ENCODE peak calls at places on chromosomes 6 and 20, in six cellular contexts. D, A, Z, N, L and I are unnamed samples.

GRCh38 chr6:170510631-170511030 is 42.5 kb downstream of the PSMB1 start:
- DNase-seq in Z (no peak), N (no peak), L (no peak), A (no peak), D (no peak), I (no peak)

GRCh38 chr6:1285589-1286340 is 26.1 kb upstream of the FOXQ1 start:
- DNase-seq in N (no peak), Z (no peak), A (peak; percentile 24), L (no peak), D (no peak), I (no peak)

GRCh38 chr6:46584586-46584985 is 68.0 kb downstream of the CYP39A1 start:
- DNase-seq in Z (no peak), N (no peak), A (no peak), D (no peak), L (no peak), I (no peak)

GRCh38 chr6:102216232-102216631 is 822.7 kb downstream of the GRIK2 start:
- DNase-seq in N (no peak), A (no peak), Z (no peak), L (no peak), D (no peak), I (no peak)

GRCh38 chr6:41801380-41801779 is 13.9 kb downstream of the TOMM6 start:
- DNase-seq in L (peak; percentile 35), Z (no peak), D (no peak), A (no peak), N (no peak), I (no peak)

GRCh38 chr6:15747354-15747883 is 84.6 kb upstream of the DTNBP1 start:
- DNase-seq in Z (no peak), L (no peak), A (no peak), D (no peak), N (no peak), I (no peak)

GRCh38 chr6:6001443-6001842 is 5.3 kb downstream of the NRN1 start:
- DNase-seq in A (no peak), L (no peak), N (no peak), Z (no peak), D (no peak), I (no peak)

GRCh38 chr6:147699637-147700036 is 191.1 kb downstream of the SAMD5 start:
- DNase-seq in Z (no peak), N (no peak), A (no peak), D (no peak), L (no peak), I (no peak)

GRCh38 chr6:81895511-81896185 is 143.2 kb upstream of the TENT5A start:
- DNase-seq in A (no peak), Z (no peak), D (no peak), L (no peak), N (no peak), I (no peak)

GRCh38 chr6:36371231-36371630 is 16.2 kb downstream of the ETV7 start:
- DNase-seq in N (no peak), A (no peak), Z (no peak), L (no peak), D (no peak), I (no peak)

GRCh38 chr6:89454300-89454699 is 21.3 kb downstream of the ANKRD6 start:
- DNase-seq in D (no peak), N (no peak), L (no peak), A (no peak), Z (no peak), I (no peak)

GRCh38 chr6:75762063-75762462 is 13.0 kb downstream of the MYO6 start:
- DNase-seq in L (no peak), Z (no peak), N (no peak), D (no peak), A (no peak), I (no peak)

GRCh38 chr20:63973636-63974401 is 4.1 kb upstream of the ZNF512B start:
- DNase-seq in D (peak; percentile 91), L (peak; percentile 81), A (peak; percentile 89), N (peak; percentile 86), Z (peak; percentile 72), I (peak; percentile 71)

GRCh38 chr6:53544500-53545308 is at the start of gene GCLC:
- DNase-seq in N (peak; percentile 87), A (peak; percentile 96), L (peak; percentile 97), D (peak; percentile 94), Z (peak; percentile 84), I (peak; percentile 84)

GRCh38 chr20:25290646-25291431 is 43.0 kb downstream of the PYGB start:
- DNase-seq in A (no peak), Z (no peak), D (no peak), L (no peak), N (no peak), I (no peak)

GRCh38 chr6:166615059-166615770 is 11.8 kb downstream of the RPS6KA2 start:
- DNase-seq in D (peak; percentile 58), N (no peak), Z (no peak), A (no peak), L (no peak), I (no peak)

GRCh38 chr6:168216139-168216538 is 103.4 kb downstream of the DACT2 start:
- DNase-seq in D (no peak), Z (no peak), L (no peak), N (no peak), A (no peak), I (no peak)

GRCh38 chr20:235891-236290 is 8.8 kb downstream of the DEFB129 start:
- DNase-seq in L (no peak), D (no peak), A (no peak), Z (no peak), N (no peak), I (no peak)

GRCh38 chr6:16850332-16851022 is 89.2 kb upstream of the ATXN1 start:
- DNase-seq in D (no peak), Z (no peak), L (no peak), N (no peak), A (no peak), I (no peak)

GRCh38 chr6:16851044-16851540 is 89.8 kb upstream of the ATXN1 start:
- DNase-seq in Z (no peak), A (no peak), L (no peak), N (no peak), D (no peak), I (no peak)

GRCh38 chr6:16851758-16852157 is 90.5 kb upstream of the ATXN1 start:
- DNase-seq in Z (no peak), L (no peak), N (no peak), D (no peak), A (no peak), I (no peak)

GRCh38 chr6:16846399-16846778 is 85.1 kb upstream of the ATXN1 start:
- DNase-seq in A (no peak), N (no peak), L (no peak), D (no peak), Z (no peak), I (no peak)

DNA sequence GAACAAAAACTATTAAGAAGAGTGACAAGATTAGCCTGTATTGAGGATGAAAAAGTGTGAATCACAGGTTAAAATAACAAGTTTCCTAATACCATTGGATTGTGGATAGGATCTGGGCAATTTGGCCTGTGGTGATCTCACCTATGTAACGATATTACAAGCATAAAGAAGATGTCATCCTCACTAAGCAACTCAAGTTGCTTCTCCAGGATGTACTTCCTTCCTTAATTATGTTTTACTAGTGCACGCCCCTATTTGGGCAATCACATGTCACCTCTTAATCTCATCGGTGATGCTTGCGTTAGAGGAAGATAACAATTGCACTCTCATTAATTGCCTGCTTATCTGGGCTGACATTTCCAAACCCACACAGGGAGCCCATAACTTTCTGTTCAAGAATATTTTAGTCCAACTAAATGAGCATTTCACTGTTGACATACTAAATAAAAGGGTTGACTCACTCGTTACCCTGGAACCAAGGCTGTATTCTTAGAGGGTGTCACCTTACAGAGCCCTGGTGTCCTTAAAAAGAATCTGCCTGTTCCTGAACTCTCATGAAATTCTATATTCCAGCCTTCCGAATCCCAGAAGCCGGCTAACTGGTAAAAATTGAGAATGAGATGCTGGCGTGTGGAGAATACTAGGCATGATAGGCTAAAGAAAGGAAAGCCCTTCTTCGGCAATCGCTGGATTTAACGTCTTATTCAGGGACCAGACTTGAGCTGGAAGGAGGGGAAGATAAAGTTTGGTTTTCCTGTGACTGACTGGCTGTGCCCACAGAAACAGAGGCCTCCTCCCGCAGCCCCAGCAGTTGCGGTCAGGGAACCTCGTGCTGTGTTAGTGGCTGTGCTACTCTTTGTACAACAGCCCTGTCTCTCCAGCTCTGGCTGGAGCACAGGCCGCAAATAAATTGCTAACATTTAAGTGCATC is 88.3 kb upstream of the ATXN1 start:
- DNase-seq in D (no peak), Z (no peak), A (no peak), L (no peak), N (no peak), I (peak; percentile 45)
- H3K4me3 ChIP-seq in D (no peak overlapping the region), Z (no peak overlapping the region), A (no peak overlapping the region), L (no peak overlapping the region), N (no peak overlapping the region), I (peak overlapping the region; percentile 33)

DNA sequence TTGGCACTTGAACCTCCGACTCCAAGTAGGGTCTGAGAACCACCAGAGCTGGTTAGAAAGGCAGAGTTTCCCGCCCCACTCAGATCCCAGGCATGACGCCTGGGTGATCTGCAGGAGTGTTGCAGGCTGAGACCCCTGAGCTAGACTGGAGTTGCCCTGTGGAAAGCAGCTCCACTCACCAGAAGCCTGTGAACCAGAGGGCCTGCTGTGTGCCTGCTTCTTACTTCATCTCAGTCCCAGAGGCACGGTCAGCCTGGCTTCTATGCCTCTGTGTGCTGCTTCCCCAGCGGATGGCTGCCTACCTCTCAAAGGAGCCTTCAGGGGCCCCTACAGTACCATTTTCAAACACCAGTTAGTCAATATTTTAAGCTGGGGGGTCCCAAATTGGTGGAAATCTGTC is 15.6 kb upstream of the CCN6 start:
- DNase-seq in L (no peak), A (no peak), Z (no peak), N (no peak), D (no peak), I (no peak)
- H3K27ac ChIP-seq in L (no peak overlapping the region), A (no peak overlapping the region), Z (no peak overlapping the region), N (no peak overlapping the region), D (no peak overlapping the region), I (no peak overlapping the region)

DNA sequence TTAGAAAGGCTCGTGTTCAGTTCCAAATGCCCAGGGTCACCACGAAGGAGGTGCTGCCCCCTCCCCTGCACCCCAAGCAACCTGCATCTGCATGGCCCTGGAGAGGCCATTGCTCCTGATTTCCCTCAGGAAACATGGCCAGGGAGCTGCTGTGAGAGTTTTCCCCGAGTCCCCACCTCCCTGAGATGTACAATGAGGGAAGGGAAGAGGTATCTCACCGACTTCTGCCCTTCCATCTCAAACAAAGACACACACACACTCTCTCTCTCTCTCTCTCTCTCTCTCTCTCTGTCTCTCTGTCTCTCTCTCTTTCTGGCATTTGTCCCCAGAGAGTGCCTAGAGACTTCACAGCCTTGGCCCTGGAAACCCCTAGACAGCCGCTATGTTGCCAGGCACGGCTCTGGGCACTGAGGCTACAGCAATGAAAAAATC is 120.4 kb downstream of the MRPL14 start:
- DNase-seq in D (no peak), Z (no peak), A (no peak), L (no peak), N (no peak), I (no peak)
- H3K4me1 ChIP-seq in D (peaks cover 2% of the 10 kb centered on the region), Z (peaks cover 2% of the 10 kb centered on the region), A (peaks cover 44% of the 10 kb centered on the region), L (no peaks in the 10 kb centered on the region), N (peaks cover 9% of the 10 kb centered on the region), I (peaks cover 17% of the 10 kb centered on the region)

GRCh38 chr6:39724787-39725631 is at the start of gene KIF6:
- DNase-seq in Z (peak; percentile 27), N (peak; percentile 73), L (peak; percentile 84), D (peak; percentile 91), A (peak; percentile 97), I (peak; percentile 39)
- H3K4me3 ChIP-seq in Z (peak within 1 kb of the TSS; percentile 63), N (peak within 1 kb of the TSS; percentile 81), L (peak within 1 kb of the TSS; percentile 70), D (peak within 1 kb of the TSS; percentile 84), A (peak within 1 kb of the TSS; percentile 96), I (peak within 1 kb of the TSS; percentile 48)